ENCODE peak calls at places on chromosomes 16 and 17, in five cellular contexts. L is K562, F is hepatocyte, H is fibroblast of lung, A is mammary epithelial cell. M is an unnamed sample.

GRCh38 chr17:15039366-15039765 is 225.8 kb downstream of the PMP22 start:
- DNase-seq in H (no peak), F (no peak), L (no peak), A (peak; percentile 5), M (no peak)

GRCh38 chr17:42365136-42365535 is 23.1 kb downstream of the STAT3 start:
- DNase-seq in A (peak; percentile 26), H (peak; percentile 95), F (peak; percentile 66), L (peak; percentile 61), M (peak; percentile 32)

GRCh38 chr17:61555127-61555531 is 35.9 kb downstream of the NACA2 start:
- DNase-seq in F (no peak), L (no peak), A (no peak), H (no peak), M (no peak)

GRCh38 chr16:69171325-69172095 is 15.5 kb upstream of the SNTB2 start:
- DNase-seq in F (no peak), H (peak; percentile 90), L (no peak), A (no peak), M (no peak)

GRCh38 chr17:31448467-31449077 is 57.1 kb downstream of the RAB11FIP4 start:
- DNase-seq in L (no peak), H (peak; percentile 46), F (no peak), A (no peak), M (no peak)

GRCh38 chr16:9098377-9099090 is 7.1 kb downstream of the HAPSTR1 start:
- DNase-seq in H (no peak), A (no peak), F (no peak), L (no peak), M (no peak)

GRCh38 chr17:16135461-16135860 is 79.9 kb downstream of the NCOR1 start:
- DNase-seq in A (no peak), L (no peak), F (no peak), H (peak; percentile 25), M (no peak)

GRCh38 chr16:70656712-70657263 is 10.4 kb downstream of the IL34 start:
- DNase-seq in L (no peak), H (no peak), F (no peak), A (no peak), M (no peak)

GRCh38 chr17:27407916-27408846 is 48.1 kb upstream of the KSR1 start:
- DNase-seq in L (no peak), A (peak; percentile 48), F (peak; percentile 58), H (peak; percentile 57), M (peak; percentile 12)

GRCh38 chr17:27413792-27414191 is 42.5 kb upstream of the KSR1 start:
- DNase-seq in H (no peak), F (no peak), A (no peak), L (no peak), M (no peak)

GRCh38 chr17:27403480-27404005 is 52.7 kb upstream of the KSR1 start:
- DNase-seq in F (no peak), L (peak; percentile 60), A (no peak), H (no peak), M (no peak)

GRCh38 chr17:27413295-27413694 is 43.0 kb upstream of the KSR1 start:
- DNase-seq in A (no peak), H (no peak), L (no peak), F (no peak), M (no peak)

GRCh38 chr17:27408891-27409290 is 47.4 kb upstream of the KSR1 start:
- DNase-seq in H (peak; percentile 36), A (peak; percentile 14), L (no peak), F (no peak), M (peak; percentile 4)
- H2AFZ ChIP-seq in H (no peak overlapping the region), A (no peak overlapping the region), L (no peak overlapping the region), F (no peak overlapping the region), M (no peak overlapping the region)

GRCh38 chr16:2303923-2304322 is 36.0 kb upstream of the RNPS1 start:
- DNase-seq in A (no peak), H (no peak), L (no peak), F (no peak), M (no peak)

DNA sequence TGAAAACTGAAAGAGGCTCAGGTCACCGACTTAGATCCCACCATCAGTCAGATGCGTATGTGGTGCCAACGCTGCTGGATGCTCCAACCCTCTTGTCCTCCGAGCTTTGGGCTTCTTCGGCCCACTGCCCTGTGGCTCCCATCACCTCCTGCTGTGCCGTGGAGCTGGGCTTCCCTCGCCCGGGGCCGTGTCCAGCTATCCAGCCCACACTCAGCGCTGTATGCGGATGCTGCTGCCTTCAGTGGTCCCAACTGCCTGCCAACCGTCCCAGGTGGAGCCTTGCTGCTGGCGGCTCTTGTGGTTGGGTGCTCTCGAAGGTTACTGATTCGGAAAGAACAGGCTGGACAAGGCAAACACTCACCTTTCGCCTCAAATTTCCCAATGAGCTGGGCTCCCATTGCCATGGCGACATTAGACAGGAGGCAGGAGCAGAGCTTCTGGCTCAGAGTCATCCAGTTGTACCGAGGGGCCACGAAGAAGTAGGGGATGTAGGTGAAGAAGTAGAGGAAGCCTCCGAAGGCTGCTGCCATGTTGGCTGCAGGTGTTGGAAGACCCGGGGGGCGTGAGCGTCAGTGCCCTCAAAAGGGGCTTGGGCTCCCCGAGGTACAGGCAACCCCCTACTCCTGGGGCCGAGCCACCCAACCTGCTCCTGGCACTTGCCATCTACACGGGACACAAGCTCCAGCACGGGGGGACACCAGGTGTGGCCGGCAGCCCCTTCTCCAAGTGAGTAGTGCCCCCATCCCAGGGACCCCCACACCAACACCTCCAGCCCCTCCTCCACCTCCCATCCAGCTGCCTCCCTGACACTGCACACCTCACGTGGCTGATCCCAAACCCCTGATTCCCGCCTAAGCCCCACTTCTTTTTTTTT is 32.2 kb downstream of the ABCA3 start:
- DNase-seq in L (no peak), F (no peak), A (no peak), H (no peak), M (no peak)
- H2AFZ ChIP-seq in L (no peak overlapping the region), F (no peak overlapping the region), A (no peak overlapping the region), H (no peak overlapping the region), M (no peak overlapping the region)

GRCh38 chr16:10667239-10667638 is 27.5 kb downstream of the TEKT5 start:
- DNase-seq in H (no peak), A (no peak), F (no peak), L (no peak), M (no peak)
- H2AFZ ChIP-seq in H (no peak overlapping the region), A (no peak overlapping the region), F (no peak overlapping the region), L (no peak overlapping the region), M (no peak overlapping the region)

GRCh38 chr17:7114875-7115614 is 423 bp upstream of the ASGR2 start:
- DNase-seq in L (no peak), A (no peak), H (no peak), F (no peak), M (no peak)
- H2AFZ ChIP-seq in L (no peak overlapping the region), A (no peak overlapping the region), H (no peak overlapping the region), F (no peak overlapping the region), M (no peak overlapping the region)

GRCh38 chr17:79574108-79574507 is 36.7 kb downstream of the RBFOX3 start:
- DNase-seq in L (no peak), A (peak; percentile 13), F (no peak), H (peak; percentile 16), M (no peak)
- H2AFZ ChIP-seq in L (no peak overlapping the region), A (no peak overlapping the region), F (no peak overlapping the region), H (no peak overlapping the region), M (no peak overlapping the region)

GRCh38 chr16:87681990-87682570 is 79.8 kb downstream of the JPH3 start:
- DNase-seq in H (peak; percentile 66), L (peak; percentile 31), F (no peak), A (peak; percentile 29), M (peak; percentile 63)
- H2AFZ ChIP-seq in H (no peak overlapping the region), L (no peak overlapping the region), F (no peak overlapping the region), A (no peak overlapping the region), M (no peak overlapping the region)

GRCh38 chr17:29597361-29598172 is 4.6 kb downstream of the ANKRD13B start:
- DNase-seq in H (no peak), L (no peak), A (no peak), F (no peak), M (no peak)
- H2AFZ ChIP-seq in H (no peak overlapping the region), L (no peak overlapping the region), A (no peak overlapping the region), F (no peak overlapping the region), M (no peak overlapping the region)

GRCh38 chr17:28727727-28728363 is 743 bp upstream of the NEK8 start:
- DNase-seq in L (peak; percentile 90), F (peak; percentile 86), A (peak; percentile 98), H (peak; percentile 51), M (peak; percentile 50)
- H2AFZ ChIP-seq in L (peak overlapping the region; percentile 96), F (peak overlapping the region; percentile 45), A (peak overlapping the region; percentile 64), H (peak overlapping the region; percentile 90), M (peak overlapping the region; percentile 76)

DNA sequence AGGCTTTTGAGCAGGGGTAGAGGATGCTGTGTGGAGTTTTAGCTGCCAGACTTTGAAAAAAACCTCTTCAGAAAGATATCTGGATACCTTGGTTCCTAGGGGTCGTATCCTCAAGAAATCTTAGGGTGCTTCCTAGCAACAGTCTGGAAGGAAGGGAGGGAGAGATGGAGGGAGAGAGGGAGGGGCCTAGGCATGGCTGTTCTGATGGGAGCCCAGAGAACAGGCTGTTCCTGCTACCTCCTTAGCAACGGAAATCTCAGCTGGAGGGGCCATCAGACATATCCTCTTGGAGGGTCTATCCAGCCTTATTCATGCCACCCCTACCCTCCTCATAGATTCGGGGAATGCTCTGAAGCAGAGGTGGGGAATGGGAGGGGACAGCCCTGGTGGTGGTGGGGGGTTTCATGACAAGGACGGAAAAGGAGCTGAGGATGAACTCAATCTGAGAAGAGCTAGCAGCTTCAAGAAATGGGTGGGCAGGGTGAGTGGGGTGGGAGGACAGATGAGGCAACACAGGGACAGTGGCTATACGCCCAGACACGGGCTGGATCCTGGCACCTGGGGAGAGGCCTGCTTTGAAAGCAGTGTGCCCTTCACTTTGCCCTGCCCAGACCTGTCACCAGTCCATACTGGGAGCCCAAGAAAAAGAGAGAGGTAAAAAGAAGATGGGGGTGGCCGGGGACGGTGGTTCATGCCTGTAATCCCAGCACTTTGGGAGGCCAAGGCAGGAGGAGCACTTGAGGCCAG is 2.9 kb upstream of the THRA start:
- DNase-seq in H (no peak), A (no peak), L (no peak), F (no peak), M (no peak)
- H2AFZ ChIP-seq in H (no peak overlapping the region), A (no peak overlapping the region), L (no peak overlapping the region), F (no peak overlapping the region), M (no peak overlapping the region)

GRCh38 chr16:5560084-5560483 is 462.5 kb upstream of the EEF2KMT start:
- DNase-seq in F (no peak), A (no peak), L (peak; percentile 4), H (no peak), M (no peak)
- H2AFZ ChIP-seq in F (no peak overlapping the region), A (no peak overlapping the region), L (no peak overlapping the region), H (no peak overlapping the region), M (no peak overlapping the region)

M was measured in endothelial cell of umbilical vein.